ENCODE peak calls at places on chromosomes 2 and 18, in ten cellular contexts. Q is endothelial cell of umbilical vein; H is osteocyte; O is myocyte; P is T47D; K is retina; M is omental fat pad; R is stimulated activated CD8-positive, alpha-beta memory T cell treated with anti-CD3 and anti-CD28 coated beads, Interleukin-12 subunit alpha, Interleukin-12 subunit beta, amount 100 ng/mL, for 1 hour; S is cardiac fibroblast; Z is AG20443. E is an unnamed sample.

GRCh38 chr2:5530022-5530696 is 162.0 kb upstream of the SOX11 start:
- DNase-seq in Q (no peak), H (no peak), O (peak), P (no peak), K (no peak), M (no peak), R (no peak), S (no peak), Z (no peak), E (no peak)

GRCh38 chr2:126715111-126715510 is 59.2 kb downstream of the GYPC start:
- DNase-seq in Q (no peak), H (peak), O (no peak), P (no peak), K (no peak), M (no peak), R (no peak), S (no peak), Z (no peak), E (no peak)

GRCh38 chr2:205060269-205060668 is 515.0 kb downstream of the PARD3B start:
- DNase-seq in Q (no peak), H (no peak), O (peak), P (no peak), K (no peak), M (no peak), R (no peak), S (no peak), Z (peak), E (no peak)

GRCh38 chr2:19802088-19802806 is 99.5 kb downstream of the TTC32 start:
- DNase-seq in Q (no peak), H (no peak), O (no peak), P (no peak), K (no peak), M (no peak), R (no peak), S (peak), Z (peak), E (no peak)

GRCh38 chr2:135424849-135425248 is 106.2 kb downstream of the ZRANB3 start:
- DNase-seq in Q (no peak), H (no peak), O (peak), P (no peak), K (no peak), M (no peak), R (no peak), S (no peak), Z (no peak), E (no peak)

GRCh38 chr2:226835796-226836547 is at the start of gene RHBDD1:
- DNase-seq in Q (peak), H (peak), O (peak), P (peak), K (peak), M (peak), R (peak), S (peak), Z (peak), E (peak)

GRCh38 chr18:11514267-11514666 is 95.1 kb upstream of the SLC35G4 start:
- DNase-seq in Q (no peak), H (no peak), O (no peak), P (no peak), K (no peak), M (no peak), R (no peak), S (no peak), Z (no peak), E (no peak)

GRCh38 chr18:8397034-8397433 is 212.2 kb upstream of the RAB12 start:
- DNase-seq in Q (no peak), H (no peak), O (no peak), P (no peak), K (peak), M (no peak), R (no peak), S (no peak), Z (no peak), E (no peak)

GRCh38 chr2:239189711-239190131 is 211.1 kb downstream of the HDAC4 start:
- DNase-seq in Q (no peak), H (peak), O (no peak), P (no peak), K (no peak), M (peak), R (no peak), S (no peak), Z (no peak), E (no peak)

GRCh38 chr2:26178246-26178645 is 5.4 kb downstream of the GAREM2 start:
- DNase-seq in Q (no peak), H (no peak), O (no peak), P (no peak), K (no peak), M (no peak), R (no peak), S (no peak), Z (no peak), E (no peak)

GRCh38 chr2:181106789-181107418 is 126.5 kb downstream of the UBE2E3 start:
- DNase-seq in Q (peak), H (no peak), O (peak), P (no peak), K (peak), M (no peak), R (no peak), S (peak), Z (peak), E (peak)

GRCh38 chr18:69895081-69896047 is 52.3 kb downstream of the CD226 start:
- DNase-seq in Q (no peak), H (no peak), O (no peak), P (no peak), K (no peak), M (no peak), R (no peak), S (no peak), Z (no peak), E (no peak)

GRCh38 chr2:29749041-29749440 is 172.3 kb downstream of the ALK start:
- DNase-seq in Q (no peak), H (no peak), O (no peak), P (no peak), K (no peak), M (no peak), R (no peak), S (no peak), Z (no peak), E (no peak)

GRCh38 chr2:155162494-155162893 is 464.0 kb downstream of the KCNJ3 start:
- DNase-seq in Q (no peak), H (no peak), O (no peak), P (no peak), K (no peak), M (no peak), R (no peak), S (no peak), Z (no peak), E (no peak)

GRCh38 chr2:237467447-237468179 is 19.4 kb upstream of the MLPH start:
- DNase-seq in Q (no peak), H (no peak), O (no peak), P (no peak), K (no peak), M (no peak), R (no peak), S (no peak), Z (no peak), E (no peak)

GRCh38 chr2:25982273-25982967 is at the start of gene KIF3C:
- DNase-seq in Q (peak), H (peak), O (peak), P (peak), K (peak), M (peak), R (peak), S (peak), Z (peak), E (peak)

GRCh38 chr18:34710430-34711386 is 610 bp downstream of the DTNA start:
- DNase-seq in Q (no peak), H (no peak), O (no peak), P (no peak), K (peak), M (no peak), R (no peak), S (peak), Z (peak), E (no peak)

GRCh38 chr2:37295469-37296073 is 29.1 kb downstream of the PRKD3 start:
- DNase-seq in Q (no peak), H (no peak), O (no peak), P (no peak), K (no peak), M (no peak), R (no peak), S (no peak), Z (no peak), E (no peak)

GRCh38 chr18:51278045-51278649 is 80.7 kb upstream of the MEX3C start:
- DNase-seq in Q (no peak), H (no peak), O (peak), P (no peak), K (peak), M (no peak), R (no peak), S (peak), Z (no peak), E (no peak)

GRCh38 chr18:58391932-58392331 is 237.0 kb downstream of the ALPK2 start:
- DNase-seq in Q (no peak), H (no peak), O (no peak), P (no peak), K (no peak), M (no peak), R (no peak), S (no peak), Z (no peak), E (no peak)

GRCh38 chr2:163778045-163778753 is 42.4 kb upstream of the FIGN start:
- DNase-seq in Q (peak), H (no peak), O (peak), P (no peak), K (no peak), M (no peak), R (no peak), S (peak), Z (peak), E (peak)

GRCh38 chr2:18373664-18374063 is 186.8 kb downstream of the RDH14 start:
- DNase-seq in Q (no peak), H (no peak), O (peak), P (no peak), K (no peak), M (no peak), R (no peak), S (peak), Z (no peak), E (no peak)

GRCh38 chr2:239660390-239661228 is 259.8 kb upstream of the HDAC4 start:
- DNase-seq in Q (no peak), H (peak), O (no peak), P (no peak), K (no peak), M (no peak), R (no peak), S (no peak), Z (no peak), E (no peak)

GRCh38 chr2:238103465-238104070 is 3.4 kb downstream of the ESPNL start:
- DNase-seq in Q (no peak), H (peak), O (no peak), P (no peak), K (no peak), M (no peak), R (no peak), S (no peak), Z (no peak), E (no peak)

GRCh38 chr2:31693882-31694281 is 113.1 kb upstream of the SRD5A2 start:
- DNase-seq in Q (no peak), H (no peak), O (peak), P (no peak), K (peak), M (no peak), R (no peak), S (peak), Z (no peak), E (peak)

GRCh38 chr2:25279091-25279651 is 62.6 kb downstream of the DNMT3A start:
- DNase-seq in Q (peak), H (no peak), O (peak), P (no peak), K (no peak), M (no peak), R (no peak), S (peak), Z (peak), E (no peak)

GRCh38 chr2:128410035-128410757 is 91.5 kb upstream of the HS6ST1 start:
- DNase-seq in Q (no peak), H (peak), O (no peak), P (no peak), K (no peak), M (no peak), R (no peak), S (no peak), Z (no peak), E (no peak)

GRCh38 chr2:44844651-44845270 is 96.7 kb upstream of the SIX3 start:
- DNase-seq in Q (no peak), H (peak), O (no peak), P (no peak), K (no peak), M (no peak), R (no peak), S (no peak), Z (peak), E (no peak)

GRCh38 chr2:32742381-32742780 is 114.5 kb downstream of the TTC27 start:
- DNase-seq in Q (no peak), H (no peak), O (peak), P (no peak), K (no peak), M (no peak), R (no peak), S (no peak), Z (no peak), E (no peak)

GRCh38 chr2:235378261-235378660 is 115.6 kb upstream of the AGAP1 start:
- DNase-seq in Q (no peak), H (no peak), O (no peak), P (no peak), K (no peak), M (no peak), R (no peak), S (no peak), Z (no peak), E (no peak)

GRCh38 chr2:26530696-26531095 is 52.8 kb upstream of the OTOF start:
- DNase-seq in Q (peak), H (no peak), O (no peak), P (no peak), K (no peak), M (no peak), R (no peak), S (peak), Z (no peak), E (no peak)

GRCh38 chr2:208047840-208048239 is 22.5 kb upstream of the PLEKHM3 start:
- DNase-seq in Q (no peak), H (no peak), O (no peak), P (no peak), K (no peak), M (no peak), R (no peak), S (no peak), Z (no peak), E (no peak)

GRCh38 chr2:234951386-234952269 is at the start of gene SH3BP4:
- DNase-seq in Q (peak), H (peak), O (peak), P (peak), K (no peak), M (peak), R (peak), S (peak), Z (peak), E (no peak)

GRCh38 chr18:34342960-34343359 is 118.2 kb upstream of the NOL4 start:
- DNase-seq in Q (peak), H (no peak), O (no peak), P (no peak), K (no peak), M (no peak), R (no peak), S (no peak), Z (peak), E (no peak)

GRCh38 chr18:56043691-56044090 is 455.7 kb upstream of the TCF4 start:
- DNase-seq in Q (peak), H (no peak), O (peak), P (no peak), K (peak), M (no peak), R (no peak), S (no peak), Z (no peak), E (no peak)

GRCh38 chr2:86216577-86217555 is 17.6 kb downstream of the MRPL35 start:
- DNase-seq in Q (no peak), H (peak), O (peak), P (no peak), K (no peak), M (no peak), R (no peak), S (peak), Z (peak), E (no peak)

GRCh38 chr2:12424820-12425219 is 291.9 kb upstream of the TRIB2 start:
- DNase-seq in Q (no peak), H (no peak), O (no peak), P (no peak), K (no peak), M (no peak), R (no peak), S (peak), Z (no peak), E (no peak)

GRCh38 chr2:75074228-75074627 is 115.8 kb downstream of the POLE4 start:
- DNase-seq in Q (no peak), H (no peak), O (peak), P (no peak), K (no peak), M (no peak), R (no peak), S (no peak), Z (no peak), E (no peak)

E was measured in SW 1271.